ENCODE peak calls at places on chromosomes 7 and 10, in ten cellular contexts. Z, A, Y, F, V, I, S, X, H and M are unnamed samples.

GRCh38 chr7:27897001-27897400 is 157.0 kb downstream of the TAX1BP1 start:
- DNase-seq in Z (peak), A (no peak), Y (no peak), F (no peak), V (no peak), I (no peak), S (peak), X (peak), H (no peak), M (no peak)

GRCh38 chr10:46550076-46550790 is 6.2 kb downstream of the GPRIN2 start:
- DNase-seq in Z (peak), A (peak), Y (peak), F (peak), V (no peak), I (no peak), S (no peak), X (peak), H (no peak), M (peak)

GRCh38 chr7:3722396-3722846 is 421.4 kb downstream of the SDK1 start:
- DNase-seq in Z (no peak), A (peak), Y (peak), F (no peak), V (peak), I (peak), S (peak), X (no peak), H (peak), M (no peak)

GRCh38 chr7:12133865-12134264 is 77.2 kb upstream of the TMEM106B start:
- DNase-seq in Z (no peak), A (no peak), Y (no peak), F (no peak), V (no peak), I (no peak), S (no peak), X (peak), H (no peak), M (no peak)

GRCh38 chr10:124385627-124386185 is 33.0 kb downstream of the OAT start:
- DNase-seq in Z (no peak), A (no peak), Y (no peak), F (no peak), V (no peak), I (no peak), S (no peak), X (peak), H (no peak), M (peak)

GRCh38 chr10:11015371-11015934 is 2.2 kb upstream of the CELF2 start:
- DNase-seq in Z (no peak), A (no peak), Y (no peak), F (no peak), V (no peak), I (no peak), S (no peak), X (no peak), H (no peak), M (no peak)

GRCh38 chr10:93512565-93512964 is 16.2 kb downstream of the CEP55 start:
- DNase-seq in Z (no peak), A (no peak), Y (no peak), F (no peak), V (peak), I (no peak), S (no peak), X (no peak), H (no peak), M (no peak)

GRCh38 chr10:79162861-79163662 is 94.3 kb downstream of the ZMIZ1 start:
- DNase-seq in Z (no peak), A (no peak), Y (no peak), F (no peak), V (no peak), I (no peak), S (no peak), X (no peak), H (no peak), M (no peak)

GRCh38 chr7:86928308-86928707 is 131.1 kb downstream of the ELAPOR2 start:
- DNase-seq in Z (peak), A (no peak), Y (no peak), F (no peak), V (no peak), I (no peak), S (no peak), X (peak), H (no peak), M (no peak)

GRCh38 chr10:4522296-4523000 is 303.6 kb upstream of the AKR1E2 start:
- DNase-seq in Z (no peak), A (no peak), Y (no peak), F (no peak), V (no peak), I (no peak), S (no peak), X (no peak), H (no peak), M (no peak)

GRCh38 chr10:123154943-123155505 is 822 bp downstream of the BUB3 start:
- DNase-seq in Z (peak), A (no peak), Y (no peak), F (no peak), V (peak), I (peak), S (peak), X (peak), H (no peak), M (peak)

GRCh38 chr7:151459726-151460473 is 20.0 kb upstream of the CRYGN start:
- DNase-seq in Z (peak), A (peak), Y (peak), F (peak), V (peak), I (peak), S (peak), X (peak), H (no peak), M (peak)

DNA sequence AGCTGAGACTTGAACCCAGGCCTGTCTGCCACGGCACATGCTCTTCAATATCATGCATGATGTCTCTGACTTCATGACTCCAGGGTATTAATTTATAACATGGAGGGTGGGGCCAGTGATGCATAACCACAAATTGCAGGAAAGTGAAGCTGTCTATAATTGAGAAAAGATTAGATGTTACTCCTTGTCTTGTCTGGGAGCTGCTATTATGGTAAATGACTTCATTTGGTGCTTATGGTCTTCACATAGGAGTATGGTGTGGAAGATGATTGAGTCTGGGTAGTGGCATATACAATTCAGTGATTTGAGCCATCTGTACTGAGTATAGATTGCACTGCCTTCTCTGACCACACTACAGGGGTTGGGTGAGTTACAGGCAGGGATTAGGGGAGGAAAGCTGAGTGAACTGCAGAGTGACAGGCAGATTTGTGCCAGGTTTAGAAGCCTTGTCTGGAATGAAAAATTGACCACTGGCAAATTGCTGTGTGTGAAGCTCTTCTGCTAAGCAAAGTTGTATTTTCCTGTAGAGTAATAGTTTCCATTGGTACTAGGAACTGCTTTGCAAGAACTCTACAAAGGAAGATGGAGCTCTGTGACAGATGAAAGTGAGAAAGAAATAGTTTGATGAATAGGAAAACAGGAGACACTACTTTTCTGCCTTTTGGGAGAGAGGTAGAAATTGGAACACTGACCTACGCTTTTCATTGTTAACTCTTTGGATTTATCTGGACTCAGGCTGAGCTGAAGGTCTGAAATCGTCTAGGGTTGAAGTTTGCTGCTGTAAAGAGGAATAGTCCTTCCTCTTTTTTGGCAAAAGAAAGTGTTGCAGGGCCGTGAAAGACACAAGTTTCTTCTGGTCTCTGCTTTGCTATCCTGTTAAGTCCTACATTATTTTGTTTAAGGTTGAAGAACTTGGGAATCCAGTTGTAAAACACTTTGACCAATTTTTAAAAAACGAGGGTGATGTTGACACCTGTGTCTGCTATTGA is 2.7 kb downstream of the SND1 start:
- DNase-seq in Z (no peak), A (no peak), Y (no peak), F (no peak), V (peak), I (no peak), S (peak), X (no peak), H (peak), M (no peak)
- H3K4me3 ChIP-seq in Z (no peak), A (no peak), Y (no peak), F (no peak), V (no peak), I (peak), S (no peak), X (no peak), H (peak), M (peak)

GRCh38 chr10:52906046-52906445 is 133.5 kb upstream of the MBL2 start:
- DNase-seq in Z (no peak), A (no peak), Y (no peak), F (no peak), V (no peak), I (no peak), S (no peak), X (no peak), H (no peak), M (no peak)

GRCh38 chr10:52908483-52908882 is 135.9 kb upstream of the MBL2 start:
- DNase-seq in Z (no peak), A (no peak), Y (no peak), F (no peak), V (no peak), I (peak), S (no peak), X (no peak), H (no peak), M (no peak)

GRCh38 chr10:52911163-52911562 is 138.6 kb upstream of the MBL2 start:
- DNase-seq in Z (no peak), A (no peak), Y (no peak), F (no peak), V (no peak), I (no peak), S (no peak), X (no peak), H (no peak), M (no peak)
- TF ChIP-seq CTCF in Z (no peak), A (no peak), Y (no peak), F (no peak), V (no peak), I (no peak), S (no peak), X (no peak), H (no peak), M (no peak)

GRCh38 chr10:126239844-126240243 is 148.4 kb downstream of the ADAM12 start:
- DNase-seq in Z (no peak), A (no peak), Y (no peak), F (no peak), V (no peak), I (no peak), S (no peak), X (no peak), H (no peak), M (no peak)
- H3K27ac ChIP-seq in Z (no peak), A (no peak), Y (no peak), F (peak), V (no peak), I (no peak), S (no peak), X (no peak), H (no peak), M (no peak)

GRCh38 chr7:158976849-158977593 is 120.7 kb downstream of the DYNC2I1 start:
- DNase-seq in Z (peak), A (peak), Y (peak), F (peak), V (peak), I (peak), S (peak), X (peak), H (peak), M (peak)
- H3K4me3 ChIP-seq in Z (peak), A (peak), Y (peak), F (peak), V (peak), I (no peak), S (no peak), X (peak), H (peak), M (peak)

GRCh38 chr10:99854860-99855259 is 72.4 kb downstream of the ABCC2 start:
- DNase-seq in Z (no peak), A (no peak), Y (no peak), F (no peak), V (peak), I (peak), S (peak), X (no peak), H (peak), M (no peak)
- TF ChIP-seq CTCF in Z (peak), A (peak), Y (peak), F (no peak), V (peak), I (peak), S (peak), X (peak), H (peak), M (no peak)

DNA sequence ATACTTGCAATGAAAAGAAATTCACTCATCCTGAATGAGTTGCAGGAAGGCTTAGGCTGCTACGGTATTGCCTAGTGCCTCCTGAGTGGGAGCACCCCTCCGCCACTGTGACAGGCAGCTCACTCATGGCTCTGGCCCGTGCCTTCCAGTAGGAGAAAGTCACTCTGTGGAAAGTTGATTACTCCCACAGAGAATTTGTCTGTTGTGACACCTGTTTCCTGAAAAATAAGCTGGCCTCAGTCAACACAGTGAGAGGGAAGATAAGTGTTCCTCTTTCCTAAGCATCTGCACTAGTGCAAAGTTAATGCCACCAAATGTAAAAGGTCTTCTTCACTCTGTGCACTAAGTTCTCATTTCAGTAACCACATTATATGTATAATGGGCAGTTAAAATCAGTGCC is 158.8 kb upstream of the INHBA start:
- DNase-seq in Z (peak), A (no peak), Y (no peak), F (no peak), V (no peak), I (peak), S (no peak), X (peak), H (no peak), M (no peak)
- H3K27ac ChIP-seq in Z (no peak), A (no peak), Y (no peak), F (no peak), V (no peak), I (no peak), S (no peak), X (no peak), H (no peak), M (no peak)

DNA sequence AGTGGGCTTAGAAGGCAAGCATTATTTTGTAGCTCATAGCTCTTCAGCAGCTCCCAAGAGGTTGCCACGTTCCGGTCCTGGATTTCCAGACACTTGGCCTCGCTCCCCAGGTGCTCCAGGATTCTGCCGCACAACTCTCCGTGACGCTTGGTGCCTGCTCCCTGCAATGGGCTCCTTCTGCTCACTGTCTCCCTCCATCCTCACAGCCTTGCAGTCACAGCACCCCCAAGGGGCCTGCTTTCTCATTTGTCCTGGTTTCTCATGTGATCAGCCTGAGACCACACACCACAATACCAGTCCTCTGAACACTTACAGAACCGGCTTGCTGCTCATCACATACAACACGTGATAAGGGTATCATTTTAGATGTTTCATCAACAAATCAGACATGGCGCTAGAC is 9.8 kb downstream of the IGFBP3 start:
- DNase-seq in Z (no peak), A (no peak), Y (no peak), F (no peak), V (no peak), I (no peak), S (no peak), X (no peak), H (no peak), M (no peak)
- H3K4me3 ChIP-seq in Z (no peak), A (no peak), Y (no peak), F (no peak), V (no peak), I (no peak), S (no peak), X (no peak), H (no peak), M (no peak)

DNA sequence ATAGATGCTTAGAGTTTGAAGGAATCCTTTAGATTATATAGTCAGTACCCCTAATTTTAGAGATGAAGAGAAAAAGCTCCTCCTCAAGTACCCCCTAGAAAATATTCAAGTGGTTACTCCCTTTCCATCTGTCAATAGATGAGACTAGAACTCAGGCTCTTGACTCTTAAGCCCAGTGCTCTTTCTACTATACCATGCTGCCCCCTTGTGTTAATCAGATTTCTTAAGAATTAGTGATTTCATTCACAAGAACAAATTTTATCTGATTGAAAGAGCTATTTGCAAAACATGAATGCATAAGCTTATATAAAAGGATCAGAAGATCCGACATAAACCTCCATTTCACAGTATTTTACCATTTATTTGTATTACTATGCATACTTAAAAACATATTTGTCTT is 179.3 kb downstream of the TFEC start:
- DNase-seq in Z (no peak), A (no peak), Y (no peak), F (no peak), V (peak), I (peak), S (peak), X (no peak), H (peak), M (no peak)
- TF ChIP-seq CTCF in Z (peak), A (peak), Y (peak), F (peak), V (peak), I (peak), S (peak), X (no peak), H (peak), M (no peak)

DNA sequence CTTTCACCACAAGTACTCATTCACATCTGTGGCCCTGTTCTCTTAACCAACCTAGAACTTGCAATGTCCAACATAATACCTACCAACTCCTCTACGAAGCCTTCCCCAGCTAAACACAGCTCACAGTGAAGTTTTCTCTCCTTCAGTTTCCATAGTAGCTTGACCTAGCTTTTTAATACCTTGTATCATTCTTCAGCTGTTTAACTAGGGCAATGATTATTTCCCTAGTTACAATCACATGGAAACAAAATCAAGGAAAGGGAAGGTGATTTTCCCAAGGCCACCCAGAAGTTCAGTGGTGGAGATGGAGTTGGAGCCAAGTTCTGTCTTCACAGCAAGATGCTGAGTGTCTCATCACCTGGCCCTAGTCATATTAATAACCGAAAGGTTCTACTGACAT is 16.3 kb downstream of the CDHR3 start:
- DNase-seq in Z (no peak), A (no peak), Y (no peak), F (no peak), V (no peak), I (no peak), S (no peak), X (no peak), H (no peak), M (no peak)
- H3K27ac ChIP-seq in Z (no peak), A (no peak), Y (no peak), F (no peak), V (no peak), I (no peak), S (no peak), X (no peak), H (no peak), M (no peak)